ENCODE peak calls at places on chromosomes 2 and 18, in nine cellular contexts. One of them, this sample, is unnamed.

GRCh38 chr2:47033102-47033880 is 117.7 kb upstream of the MCFD2 start:
- DNase-seq in GM03348: no peak
- DNase-seq in GM12864: no peak
- DNase-seq in AG10803: peak; percentile 55
- DNase-seq in astrocyte of the cerebellum: no peak
- DNase-seq in cardiac fibroblast: peak; percentile 21
- DNase-seq in Kasumi-1: no peak
- DNase-seq in stimulated activated CD8-positive, alpha-beta memory T cell treated with anti-CD3 and anti-CD28 coated beads, Interleukin-4, amount 100 ng/mL, for 24 hours: no peak
- DNase-seq in activated CD4-positive, CD25-positive, alpha-beta regulatory T cell: no peak
- DNase-seq in this sample: no peak

GRCh38 chr2:85578243-85579180 is 1.1 kb downstream of the VAMP8 start:
- DNase-seq in GM03348: no peak
- DNase-seq in GM12864: no peak
- DNase-seq in AG10803: no peak
- DNase-seq in astrocyte of the cerebellum: no peak
- DNase-seq in cardiac fibroblast: no peak
- DNase-seq in Kasumi-1: peak; percentile 82
- DNase-seq in stimulated activated CD8-positive, alpha-beta memory T cell treated with anti-CD3 and anti-CD28 coated beads, Interleukin-4, amount 100 ng/mL, for 24 hours: no peak
- DNase-seq in activated CD4-positive, CD25-positive, alpha-beta regulatory T cell: no peak
- DNase-seq in this sample: no peak

GRCh38 chr2:36966370-36967235 is at the start of gene STRN:
- DNase-seq in GM03348: peak; percentile 99
- DNase-seq in GM12864: peak; percentile 91
- DNase-seq in AG10803: peak; percentile 96
- DNase-seq in astrocyte of the cerebellum: peak; percentile 86
- DNase-seq in cardiac fibroblast: peak; percentile 94
- DNase-seq in Kasumi-1: peak; percentile 89
- DNase-seq in stimulated activated CD8-positive, alpha-beta memory T cell treated with anti-CD3 and anti-CD28 coated beads, Interleukin-4, amount 100 ng/mL, for 24 hours: peak; percentile 96
- DNase-seq in activated CD4-positive, CD25-positive, alpha-beta regulatory T cell: peak; percentile 99
- DNase-seq in this sample: peak; percentile 97

GRCh38 chr2:60840880-60841279 is 40.5 kb upstream of the REL start:
- DNase-seq in GM03348: no peak
- DNase-seq in GM12864: peak; percentile 92
- DNase-seq in AG10803: no peak
- DNase-seq in astrocyte of the cerebellum: no peak
- DNase-seq in cardiac fibroblast: no peak
- DNase-seq in Kasumi-1: no peak
- DNase-seq in stimulated activated CD8-positive, alpha-beta memory T cell treated with anti-CD3 and anti-CD28 coated beads, Interleukin-4, amount 100 ng/mL, for 24 hours: no peak
- DNase-seq in activated CD4-positive, CD25-positive, alpha-beta regulatory T cell: no peak
- DNase-seq in this sample: no peak

GRCh38 chr18:49561377-49562193 is at the start of gene LIPG:
- DNase-seq in GM03348: peak; percentile 70
- DNase-seq in GM12864: peak; percentile 65
- DNase-seq in AG10803: no peak
- DNase-seq in astrocyte of the cerebellum: peak; percentile 31
- DNase-seq in cardiac fibroblast: peak; percentile 89
- DNase-seq in Kasumi-1: no peak
- DNase-seq in stimulated activated CD8-positive, alpha-beta memory T cell treated with anti-CD3 and anti-CD28 coated beads, Interleukin-4, amount 100 ng/mL, for 24 hours: no peak
- DNase-seq in activated CD4-positive, CD25-positive, alpha-beta regulatory T cell: no peak
- DNase-seq in this sample: no peak

GRCh38 chr18:36281941-36282340 is 15.6 kb upstream of the FHOD3 start:
- DNase-seq in GM03348: no peak
- DNase-seq in GM12864: no peak
- DNase-seq in AG10803: no peak
- DNase-seq in astrocyte of the cerebellum: no peak
- DNase-seq in cardiac fibroblast: no peak
- DNase-seq in Kasumi-1: no peak
- DNase-seq in stimulated activated CD8-positive, alpha-beta memory T cell treated with anti-CD3 and anti-CD28 coated beads, Interleukin-4, amount 100 ng/mL, for 24 hours: no peak
- DNase-seq in activated CD4-positive, CD25-positive, alpha-beta regulatory T cell: no peak
- DNase-seq in this sample: no peak

GRCh38 chr2:71555798-71556454 is 102.6 kb downstream of the DYSF start:
- DNase-seq in GM03348: no peak
- DNase-seq in GM12864: no peak
- DNase-seq in AG10803: no peak
- DNase-seq in astrocyte of the cerebellum: no peak
- DNase-seq in cardiac fibroblast: no peak
- DNase-seq in Kasumi-1: no peak
- DNase-seq in stimulated activated CD8-positive, alpha-beta memory T cell treated with anti-CD3 and anti-CD28 coated beads, Interleukin-4, amount 100 ng/mL, for 24 hours: no peak
- DNase-seq in activated CD4-positive, CD25-positive, alpha-beta regulatory T cell: no peak
- DNase-seq in this sample: no peak

GRCh38 chr18:56873441-56874140 is 222.4 kb downstream of the WDR7 start:
- DNase-seq in GM03348: no peak
- DNase-seq in GM12864: no peak
- DNase-seq in AG10803: no peak
- DNase-seq in astrocyte of the cerebellum: no peak
- DNase-seq in cardiac fibroblast: peak; percentile 29
- DNase-seq in Kasumi-1: peak; percentile 5
- DNase-seq in stimulated activated CD8-positive, alpha-beta memory T cell treated with anti-CD3 and anti-CD28 coated beads, Interleukin-4, amount 100 ng/mL, for 24 hours: no peak
- DNase-seq in activated CD4-positive, CD25-positive, alpha-beta regulatory T cell: no peak
- DNase-seq in this sample: no peak

GRCh38 chr18:41351430-41351829 is 603.6 kb upstream of the PIK3C3 start:
- DNase-seq in GM03348: no peak
- DNase-seq in GM12864: no peak
- DNase-seq in AG10803: no peak
- DNase-seq in astrocyte of the cerebellum: no peak
- DNase-seq in cardiac fibroblast: no peak
- DNase-seq in Kasumi-1: no peak
- DNase-seq in stimulated activated CD8-positive, alpha-beta memory T cell treated with anti-CD3 and anti-CD28 coated beads, Interleukin-4, amount 100 ng/mL, for 24 hours: no peak
- DNase-seq in activated CD4-positive, CD25-positive, alpha-beta regulatory T cell: no peak
- DNase-seq in this sample: no peak

GRCh38 chr2:1736997-1737480 is 7.3 kb downstream of the PXDN start:
- DNase-seq in GM03348: peak; percentile 39
- DNase-seq in GM12864: no peak
- DNase-seq in AG10803: peak; percentile 72
- DNase-seq in astrocyte of the cerebellum: no peak
- DNase-seq in cardiac fibroblast: peak; percentile 91
- DNase-seq in Kasumi-1: no peak
- DNase-seq in stimulated activated CD8-positive, alpha-beta memory T cell treated with anti-CD3 and anti-CD28 coated beads, Interleukin-4, amount 100 ng/mL, for 24 hours: no peak
- DNase-seq in activated CD4-positive, CD25-positive, alpha-beta regulatory T cell: no peak
- DNase-seq in this sample: no peak

GRCh38 chr2:65265090-65266045 is 37.7 kb downstream of the ACTR2 start:
- DNase-seq in GM03348: peak; percentile 62
- DNase-seq in GM12864: peak; percentile 49
- DNase-seq in AG10803: peak; percentile 89
- DNase-seq in astrocyte of the cerebellum: peak; percentile 91
- DNase-seq in cardiac fibroblast: peak; percentile 88
- DNase-seq in Kasumi-1: peak; percentile 61
- DNase-seq in stimulated activated CD8-positive, alpha-beta memory T cell treated with anti-CD3 and anti-CD28 coated beads, Interleukin-4, amount 100 ng/mL, for 24 hours: no peak
- DNase-seq in activated CD4-positive, CD25-positive, alpha-beta regulatory T cell: no peak
- DNase-seq in this sample: no peak

GRCh38 chr2:119486196-119486827 is 38.0 kb downstream of the SCTR start:
- DNase-seq in GM03348: no peak
- DNase-seq in GM12864: no peak
- DNase-seq in AG10803: no peak
- DNase-seq in astrocyte of the cerebellum: no peak
- DNase-seq in cardiac fibroblast: no peak
- DNase-seq in Kasumi-1: no peak
- DNase-seq in stimulated activated CD8-positive, alpha-beta memory T cell treated with anti-CD3 and anti-CD28 coated beads, Interleukin-4, amount 100 ng/mL, for 24 hours: no peak
- DNase-seq in activated CD4-positive, CD25-positive, alpha-beta regulatory T cell: no peak
- DNase-seq in this sample: no peak

GRCh38 chr18:48580782-48581181 is 42.0 kb downstream of the CTIF start:
- DNase-seq in GM03348: peak; percentile 46
- DNase-seq in GM12864: no peak
- DNase-seq in AG10803: peak; percentile 34
- DNase-seq in astrocyte of the cerebellum: no peak
- DNase-seq in cardiac fibroblast: no peak
- DNase-seq in Kasumi-1: no peak
- DNase-seq in stimulated activated CD8-positive, alpha-beta memory T cell treated with anti-CD3 and anti-CD28 coated beads, Interleukin-4, amount 100 ng/mL, for 24 hours: no peak
- DNase-seq in activated CD4-positive, CD25-positive, alpha-beta regulatory T cell: no peak
- DNase-seq in this sample: no peak

This sample was measured in central memory CD8-positive, alpha-beta T cell.